ENCODE peak calls at places on chromosomes 2 and 18, in eight cellular contexts. B is stomach, Q is A549, P is K562, J is IMR-90, G is sigmoid colon, U is right lobe of liver, K is ovary. I is an unnamed sample.

GRCh38 chr2:106267997-106268396 is 73.9 kb upstream of the UXS1 start:
- DNase-seq in B (no peak), Q (no peak), P (no peak), J (no peak), G (no peak), U (no peak), K (no peak), I (no peak)

GRCh38 chr18:63074987-63075404 is 244.6 kb downstream of the BCL2 start:
- DNase-seq in B (peak; percentile 68), Q (peak; percentile 52), P (peak; percentile 66), J (peak; percentile 16), G (peak; percentile 85), U (peak; percentile 87), K (peak; percentile 54), I (peak; percentile 84)

GRCh38 chr2:237132799-237133198 is 47.1 kb downstream of the COPS8 start:
- DNase-seq in B (no peak), Q (peak; percentile 15), P (peak; percentile 15), J (no peak), G (no peak), U (no peak), K (no peak), I (no peak)

GRCh38 chr2:15912203-15912602 is 28.1 kb upstream of the MYCN start:
- DNase-seq in B (no peak), Q (peak; percentile 56), P (no peak), J (peak; percentile 1), G (peak; percentile 83), U (no peak), K (peak; percentile 86), I (peak; percentile 81)

GRCh38 chr2:33059452-33060156 is 112.9 kb downstream of the LTBP1 start:
- DNase-seq in B (no peak), Q (no peak), P (no peak), J (no peak), G (no peak), U (no peak), K (no peak), I (no peak)

GRCh38 chr2:45275235-45275805 is 266.1 kb upstream of the SIX2 start:
- DNase-seq in B (no peak), Q (no peak), P (no peak), J (peak; percentile 57), G (peak; percentile 24), U (no peak), K (no peak), I (no peak)

GRCh38 chr2:236365258-236366048 is 101.2 kb upstream of the ASB18 start:
- DNase-seq in B (no peak), Q (no peak), P (no peak), J (no peak), G (no peak), U (no peak), K (no peak), I (no peak)

GRCh38 chr18:79678665-79679551 is 695 bp upstream of the CTDP1 start:
- DNase-seq in B (peak; percentile 99), Q (peak; percentile 94), P (peak; percentile 82), J (peak; percentile 99), G (peak; percentile 99), U (peak; percentile 100), K (peak; percentile 99), I (peak; percentile 100)

GRCh38 chr2:17713291-17713690 is 40.3 kb downstream of the SMC6 start:
- DNase-seq in B (no peak), Q (no peak), P (no peak), J (no peak), G (no peak), U (no peak), K (no peak), I (no peak)

GRCh38 chr2:223042704-223043118 is 9.3 kb upstream of the KCNE4 start:
- DNase-seq in B (no peak), Q (no peak), P (no peak), J (peak; percentile 80), G (no peak), U (no peak), K (no peak), I (no peak)

GRCh38 chr18:33906046-33906445 is 318.7 kb downstream of the NOL4 start:
- DNase-seq in B (no peak), Q (no peak), P (no peak), J (no peak), G (no peak), U (no peak), K (no peak), I (no peak)

GRCh38 chr18:65601775-65602174 is 149.0 kb upstream of the CDH7 start:
- DNase-seq in B (no peak), Q (no peak), P (no peak), J (no peak), G (no peak), U (no peak), K (no peak), I (no peak)

GRCh38 chr2:27795868-27796277 is 24.4 kb downstream of the MRPL33 start:
- DNase-seq in B (no peak), Q (no peak), P (no peak), J (no peak), G (no peak), U (no peak), K (no peak), I (no peak)

GRCh38 chr2:129178356-129178755 is 801.1 kb upstream of the RAB6C start:
- DNase-seq in B (no peak), Q (no peak), P (no peak), J (no peak), G (no peak), U (no peak), K (no peak), I (peak; percentile 96)

GRCh38 chr2:236121546-236121945 is 46.6 kb downstream of the GBX2 start:
- DNase-seq in B (no peak), Q (no peak), P (no peak), J (peak; percentile 16), G (no peak), U (peak; percentile 19), K (no peak), I (no peak)

GRCh38 chr2:222655406-222655747 is 515 bp downstream of the FARSB start:
- DNase-seq in B (no peak), Q (no peak), P (peak; percentile 18), J (peak; percentile 23), G (no peak), U (no peak), K (no peak), I (no peak)

GRCh38 chr2:229339613-229340012 is 68.5 kb upstream of the PID1 start:
- DNase-seq in B (no peak), Q (no peak), P (no peak), J (no peak), G (no peak), U (no peak), K (no peak), I (no peak)

GRCh38 chr18:22639626-22640025 is 221.9 kb upstream of the CTAGE1 start:
- DNase-seq in B (no peak), Q (no peak), P (no peak), J (peak; percentile 41), G (no peak), U (no peak), K (no peak), I (no peak)

GRCh38 chr2:98654702-98655488 is 46.5 kb downstream of the UNC50 start:
- DNase-seq in B (no peak), Q (no peak), P (no peak), J (no peak), G (no peak), U (no peak), K (no peak), I (no peak)

GRCh38 chr2:162732946-162733698 is 105.4 kb downstream of the KCNH7 start:
- DNase-seq in B (peak; percentile 69), Q (no peak), P (no peak), J (no peak), G (no peak), U (no peak), K (no peak), I (no peak)

GRCh38 chr2:219571311-219572236 is at the start of gene OBSL1:
- DNase-seq in B (peak; percentile 63), Q (peak; percentile 52), P (peak; percentile 83), J (peak; percentile 70), G (peak; percentile 83), U (no peak), K (peak; percentile 96), I (peak; percentile 87)

GRCh38 chr2:239465017-239466001 is 64.5 kb upstream of the HDAC4 start:
- DNase-seq in B (peak; percentile 53), Q (peak; percentile 71), P (no peak), J (no peak), G (peak; percentile 90), U (peak; percentile 74), K (peak; percentile 37), I (peak; percentile 31)

GRCh38 chr18:159037-159652 is 788 bp downstream of the USP14 start:
- DNase-seq in B (no peak), Q (peak; percentile 35), P (no peak), J (peak; percentile 18), G (no peak), U (no peak), K (no peak), I (no peak)

GRCh38 chr2:66433695-66433944 is 1.3 kb upstream of the MEIS1 start:
- DNase-seq in B (no peak), Q (no peak), P (no peak), J (no peak), G (no peak), U (no peak), K (no peak), I (no peak)
- TF ChIP-seq POLR2A in B (no peak), Q (no peak), P (no peak), J (peak; percentile 64), G (no peak), U (no peak), K (peak; percentile 1), I (no peak)

GRCh38 chr2:43605851-43606250 is 10.0 kb upstream of the THADA start:
- DNase-seq in B (no peak), Q (no peak), P (no peak), J (peak; percentile 23), G (no peak), U (no peak), K (no peak), I (no peak)
- TF ChIP-seq POLR2A in B (no peak), Q (no peak), P (no peak), J (no peak), G (no peak), U (no peak), K (no peak), I (no peak)

GRCh38 chr2:171431677-171432167 is 2.1 kb downstream of the METTL8 start:
- DNase-seq in B (no peak), Q (no peak), P (no peak), J (no peak), G (no peak), U (no peak), K (no peak), I (no peak)
- TF ChIP-seq POLR2A in B (no peak), Q (no peak), P (no peak), J (no peak), G (no peak), U (no peak), K (no peak), I (no peak)

DNA sequence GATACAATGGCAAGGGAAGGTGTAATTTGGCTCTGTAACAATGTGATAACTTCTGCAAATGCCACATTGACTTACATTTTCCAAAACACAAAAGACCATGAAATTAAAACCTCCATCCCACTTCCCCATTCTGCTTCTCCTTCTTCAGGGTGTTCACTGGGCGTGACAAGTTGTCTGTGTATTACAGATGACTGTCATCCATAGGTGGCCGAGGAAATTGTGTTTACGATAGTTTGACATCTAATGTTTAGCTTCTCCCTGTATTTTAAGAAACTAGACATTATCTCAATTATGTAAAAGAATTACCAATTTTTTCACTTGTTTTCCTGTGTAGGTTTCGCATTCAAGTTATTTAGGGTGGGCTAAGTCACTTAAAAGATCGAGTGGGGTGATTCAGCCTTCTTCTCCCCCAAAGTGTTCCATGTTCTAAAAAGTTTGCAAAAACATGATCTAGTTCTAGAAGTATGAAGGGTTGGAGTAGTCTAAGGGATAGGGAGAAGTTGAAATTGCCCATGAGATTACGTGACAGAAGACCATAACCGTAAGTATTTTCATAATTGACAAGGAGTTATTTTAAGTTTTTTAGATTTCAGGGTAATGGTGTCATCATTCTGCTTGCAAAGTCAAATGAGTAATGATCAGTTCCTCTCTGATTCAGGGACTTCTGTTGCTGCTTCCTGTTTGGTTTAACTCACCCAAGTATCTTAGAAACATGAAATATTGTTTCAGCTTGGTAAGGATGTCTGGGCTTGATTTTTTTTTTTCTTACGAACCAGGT is 25.2 kb upstream of the CYTIP start:
- DNase-seq in B (no peak), Q (no peak), P (no peak), J (peak; percentile 71), G (no peak), U (no peak), K (no peak), I (no peak)
- TF ChIP-seq POLR2A in B (no peak), Q (no peak), P (no peak), J (no peak), G (no peak), U (no peak), K (no peak), I (no peak)